ENCODE peak calls at places on chromosomes 16 and 17, in four cellular contexts. X is sigmoid colon, T is DMS79, Z is epithelial cell of proximal tubule. C is an unnamed sample.

GRCh38 chr16:3959148-3959547 is 78.6 kb upstream of the CREBBP start:
- DNase-seq in T (peak), X (no peak), Z (no peak), C (no peak)

GRCh38 chr17:43027091-43028032 is 2.3 kb downstream of the RND2 start:
- DNase-seq in Z (no peak), X (no peak), T (no peak), C (no peak)

GRCh38 chr17:42698736-42699414 is 16.5 kb downstream of the CNTNAP1 start:
- DNase-seq in Z (no peak), X (no peak), T (peak), C (no peak)

GRCh38 chr17:49989518-49989880 is 5.5 kb downstream of the DLX3 start:
- DNase-seq in T (no peak), X (no peak), Z (no peak), C (no peak)

GRCh38 chr17:40191237-40192208 is 14.3 kb downstream of the RAPGEFL1 start:
- DNase-seq in T (peak), X (peak), Z (peak), C (no peak)

GRCh38 chr16:25747160-25747758 is 55.5 kb downstream of the HS3ST4 start:
- DNase-seq in X (no peak), T (no peak), Z (no peak), C (no peak)

GRCh38 chr17:43732961-43733360 is 25.6 kb downstream of the SOST start:
- DNase-seq in X (no peak), T (no peak), Z (peak), C (no peak)

GRCh38 chr17:15273141-15273793 is 8.1 kb upstream of the PMP22 start:
- DNase-seq in X (no peak), Z (no peak), T (no peak), C (no peak)

GRCh38 chr16:20918486-20919239 is 18.1 kb downstream of the LYRM1 start:
- DNase-seq in Z (no peak), X (peak), T (no peak), C (no peak)

GRCh38 chr17:40686192-40686591 is 17.4 kb downstream of the KRT24 start:
- DNase-seq in T (no peak), Z (no peak), X (no peak), C (no peak)

GRCh38 chr16:28829747-28830146 is 6.9 kb downstream of the ATXN2L start:
- DNase-seq in X (no peak), Z (no peak), T (no peak), C (peak)

GRCh38 chr17:28878158-28878910 is 19.2 kb downstream of the FLOT2 start:
- DNase-seq in X (no peak), T (no peak), Z (no peak), C (no peak)

GRCh38 chr16:72798212-72798611 is 249.7 kb downstream of the ZFHX3 start:
- DNase-seq in T (peak), Z (no peak), X (no peak), C (no peak)

GRCh38 chr17:75334723-75335122 is 45.5 kb upstream of the SLC25A19 start:
- DNase-seq in T (no peak), Z (no peak), X (peak), C (no peak)

GRCh38 chr17:4706121-4706520 is 2.2 kb upstream of the PELP1 start:
- DNase-seq in T (no peak), X (no peak), Z (no peak), C (no peak)

GRCh38 chr17:62597920-62598319 is 29.6 kb upstream of the MRC2 start:
- DNase-seq in T (no peak), X (no peak), Z (no peak), C (no peak)

GRCh38 chr17:152860-153420 is 15.6 kb downstream of the SCGB1C2 start:
- DNase-seq in X (peak), T (no peak), Z (no peak), C (peak)

GRCh38 chr17:41308918-41309359 is at the start of gene KRTAP16-1:
- DNase-seq in X (no peak), T (no peak), Z (no peak), C (no peak)

GRCh38 chr17:69500911-69501429 is 86.5 kb downstream of the MAP2K6 start:
- DNase-seq in Z (no peak), X (no peak), T (peak), C (no peak)

GRCh38 chr16:1899641-1900451 is 18.4 kb downstream of the HS3ST6 start:
- DNase-seq in X (no peak), T (peak), Z (no peak), C (no peak)

GRCh38 chr17:48558057-48558456 is 13.1 kb upstream of the HOXB2 start:
- DNase-seq in Z (no peak), X (peak), T (no peak), C (no peak)

GRCh38 chr16:982152-983043 is 828 bp downstream of the SOX8 start:
- DNase-seq in X (no peak), T (no peak), Z (no peak), C (no peak)

GRCh38 chr16:30533748-30534367 is 800 bp downstream of the ZNF747 start:
- DNase-seq in X (no peak), Z (no peak), T (no peak), C (no peak)

GRCh38 chr16:48101069-48101674 is 54.6 kb downstream of the ABCC12 start:
- DNase-seq in X (no peak), Z (no peak), T (no peak), C (no peak)

GRCh38 chr16:67112591-67113399 is 3.1 kb downstream of the PHAF1 start:
- DNase-seq in T (no peak), X (no peak), Z (no peak), C (no peak)

GRCh38 chr17:69450857-69451410 is 36.4 kb downstream of the MAP2K6 start:
- DNase-seq in X (no peak), T (no peak), Z (no peak), C (no peak)

GRCh38 chr17:28033972-28034714 is 8.3 kb upstream of the NLK start:
- DNase-seq in X (no peak), T (no peak), Z (no peak), C (no peak)

GRCh38 chr17:20091161-20092029 is 82.2 kb downstream of the SPECC1 start:
- DNase-seq in X (no peak), Z (no peak), T (peak), C (no peak)

GRCh38 chr16:23240994-23241393 is 58.4 kb downstream of the SCNN1G start:
- DNase-seq in T (no peak), X (no peak), Z (no peak), C (no peak)

GRCh38 chr17:31525801-31526549 is 134.5 kb downstream of the RAB11FIP4 start:
- DNase-seq in Z (no peak), X (no peak), T (no peak), C (peak)

GRCh38 chr17:55448681-55449080 is 27.0 kb upstream of the MMD start:
- DNase-seq in T (no peak), Z (no peak), X (no peak), C (no peak)

GRCh38 chr17:18958611-18959010 is 6.6 kb downstream of the SLC5A10 start:
- DNase-seq in T (no peak), Z (no peak), X (no peak), C (peak)

GRCh38 chr16:54501797-54502196 is 215.2 kb upstream of the IRX3 start:
- DNase-seq in Z (no peak), T (no peak), X (no peak), C (no peak)

GRCh38 chr17:43324205-43324893 is 74.4 kb upstream of the ARL4D start:
- DNase-seq in Z (no peak), X (no peak), T (no peak), C (no peak)

GRCh38 chr17:43669971-43670644 is 8.4 kb upstream of the MEOX1 start:
- DNase-seq in X (no peak), T (peak), Z (no peak), C (no peak)

GRCh38 chr16:23401142-23401541 is 51.8 kb downstream of the COG7 start:
- DNase-seq in Z (no peak), T (no peak), X (peak), C (peak)

GRCh38 chr16:79867425-79867997 is 267.0 kb upstream of the MAF start:
- DNase-seq in T (no peak), Z (no peak), X (no peak), C (no peak)